ENCODE peak calls at places on chromosome 6, in six cellular contexts. One of them, this sample, is unnamed.

GRCh38 chr6:157790548-157791160 is 32.4 kb upstream of the SNX9 start:
- DNase-seq in stimulated activated CD4-positive, alpha-beta T cell treated with anti-CD3 and anti-CD28 coated beads, Interleukin-15, amount 100 ng/mL, for 1 hour: no peak
- DNase-seq in upper lobe of left lung: no peak
- DNase-seq in activated CD4-positive, alpha-beta T cell treated with anti-CD3 and anti-CD28 coated beads, Interleukin-2, amount 10 ng/mL, durations not matched to agents 7 days and 5 days: no peak
- DNase-seq in foreskin fibroblast: no peak
- DNase-seq in activated CD8-positive, alpha-beta memory T cell treated with anti-CD3 and anti-CD28 coated beads, Interleukin-2, amount 50 U/mL, for 48 hours: no peak
- DNase-seq in this sample: no peak

GRCh38 chr6:134551245-134551960 is 233.5 kb upstream of the SGK1 start:
- DNase-seq in foreskin fibroblast: peak
- DNase-seq in activated CD8-positive, alpha-beta memory T cell treated with anti-CD3 and anti-CD28 coated beads, Interleukin-2, amount 50 U/mL, for 48 hours: no peak
- DNase-seq in activated CD4-positive, alpha-beta T cell treated with anti-CD3 and anti-CD28 coated beads, Interleukin-2, amount 10 ng/mL, durations not matched to agents 7 days and 5 days: no peak
- DNase-seq in stimulated activated CD4-positive, alpha-beta T cell treated with anti-CD3 and anti-CD28 coated beads, Interleukin-15, amount 100 ng/mL, for 1 hour: no peak
- DNase-seq in upper lobe of left lung: no peak
- DNase-seq in this sample: no peak

GRCh38 chr6:46378882-46379405 is 112.3 kb downstream of the RCAN2 start:
- DNase-seq in foreskin fibroblast: peak
- DNase-seq in activated CD8-positive, alpha-beta memory T cell treated with anti-CD3 and anti-CD28 coated beads, Interleukin-2, amount 50 U/mL, for 48 hours: no peak
- DNase-seq in upper lobe of left lung: no peak
- DNase-seq in stimulated activated CD4-positive, alpha-beta T cell treated with anti-CD3 and anti-CD28 coated beads, Interleukin-15, amount 100 ng/mL, for 1 hour: no peak
- DNase-seq in activated CD4-positive, alpha-beta T cell treated with anti-CD3 and anti-CD28 coated beads, Interleukin-2, amount 10 ng/mL, durations not matched to agents 7 days and 5 days: no peak
- DNase-seq in this sample: no peak

GRCh38 chr6:55642366-55642765 is 63.4 kb upstream of the HMGCLL1 start:
- DNase-seq in activated CD4-positive, alpha-beta T cell treated with anti-CD3 and anti-CD28 coated beads, Interleukin-2, amount 10 ng/mL, durations not matched to agents 7 days and 5 days: no peak
- DNase-seq in stimulated activated CD4-positive, alpha-beta T cell treated with anti-CD3 and anti-CD28 coated beads, Interleukin-15, amount 100 ng/mL, for 1 hour: no peak
- DNase-seq in activated CD8-positive, alpha-beta memory T cell treated with anti-CD3 and anti-CD28 coated beads, Interleukin-2, amount 50 U/mL, for 48 hours: no peak
- DNase-seq in foreskin fibroblast: no peak
- DNase-seq in upper lobe of left lung: no peak
- DNase-seq in this sample: no peak

GRCh38 chr6:104301921-104302320 is 557.8 kb downstream of the HACE1 start:
- DNase-seq in activated CD4-positive, alpha-beta T cell treated with anti-CD3 and anti-CD28 coated beads, Interleukin-2, amount 10 ng/mL, durations not matched to agents 7 days and 5 days: no peak
- DNase-seq in upper lobe of left lung: no peak
- DNase-seq in foreskin fibroblast: no peak
- DNase-seq in activated CD8-positive, alpha-beta memory T cell treated with anti-CD3 and anti-CD28 coated beads, Interleukin-2, amount 50 U/mL, for 48 hours: no peak
- DNase-seq in stimulated activated CD4-positive, alpha-beta T cell treated with anti-CD3 and anti-CD28 coated beads, Interleukin-15, amount 100 ng/mL, for 1 hour: no peak
- DNase-seq in this sample: no peak

GRCh38 chr6:136989591-136990578 is 54.9 kb downstream of the IL20RA start:
- DNase-seq in foreskin fibroblast: peak
- DNase-seq in activated CD8-positive, alpha-beta memory T cell treated with anti-CD3 and anti-CD28 coated beads, Interleukin-2, amount 50 U/mL, for 48 hours: no peak
- DNase-seq in upper lobe of left lung: no peak
- DNase-seq in stimulated activated CD4-positive, alpha-beta T cell treated with anti-CD3 and anti-CD28 coated beads, Interleukin-15, amount 100 ng/mL, for 1 hour: no peak
- DNase-seq in activated CD4-positive, alpha-beta T cell treated with anti-CD3 and anti-CD28 coated beads, Interleukin-2, amount 10 ng/mL, durations not matched to agents 7 days and 5 days: no peak
- DNase-seq in this sample: no peak

GRCh38 chr6:46743425-46744158 is 3.1 kb upstream of the ANKRD66 start:
- DNase-seq in activated CD4-positive, alpha-beta T cell treated with anti-CD3 and anti-CD28 coated beads, Interleukin-2, amount 10 ng/mL, durations not matched to agents 7 days and 5 days: no peak
- DNase-seq in stimulated activated CD4-positive, alpha-beta T cell treated with anti-CD3 and anti-CD28 coated beads, Interleukin-15, amount 100 ng/mL, for 1 hour: no peak
- DNase-seq in activated CD8-positive, alpha-beta memory T cell treated with anti-CD3 and anti-CD28 coated beads, Interleukin-2, amount 50 U/mL, for 48 hours: no peak
- DNase-seq in upper lobe of left lung: no peak
- DNase-seq in foreskin fibroblast: no peak
- DNase-seq in this sample: no peak

GRCh38 chr6:136324981-136325380 is 35.3 kb upstream of the BCLAF1 start:
- DNase-seq in upper lobe of left lung: no peak
- DNase-seq in foreskin fibroblast: no peak
- DNase-seq in activated CD4-positive, alpha-beta T cell treated with anti-CD3 and anti-CD28 coated beads, Interleukin-2, amount 10 ng/mL, durations not matched to agents 7 days and 5 days: no peak
- DNase-seq in activated CD8-positive, alpha-beta memory T cell treated with anti-CD3 and anti-CD28 coated beads, Interleukin-2, amount 50 U/mL, for 48 hours: no peak
- DNase-seq in stimulated activated CD4-positive, alpha-beta T cell treated with anti-CD3 and anti-CD28 coated beads, Interleukin-15, amount 100 ng/mL, for 1 hour: no peak
- DNase-seq in this sample: no peak